ENCODE peak calls at places on chromosomes 16 and 17, in seven cellular contexts. B, O, Y, C, D, X and L are unnamed samples.

GRCh38 chr16:48831081-48831722 is 221.2 kb upstream of the N4BP1 start:
- DNase-seq in B (no peak), O (no peak), Y (no peak), C (no peak), D (no peak), X (no peak), L (no peak)

GRCh38 chr16:89377446-89377838 is 112.9 kb downstream of the ANKRD11 start:
- DNase-seq in B (no peak), O (no peak), Y (no peak), C (no peak), D (no peak), X (no peak), L (no peak)

GRCh38 chr17:61504697-61505096 is 52.5 kb downstream of the TBX4 start:
- DNase-seq in B (no peak), O (no peak), Y (peak; percentile 57), C (no peak), D (no peak), X (peak; percentile 96), L (no peak)

GRCh38 chr17:13931111-13931526 is 138.2 kb upstream of the COX10 start:
- DNase-seq in B (no peak), O (peak; percentile 70), Y (no peak), C (peak; percentile 28), D (no peak), X (peak; percentile 68), L (no peak)

GRCh38 chr16:85334718-85335583 is 222.7 kb upstream of the CIBAR2 start:
- DNase-seq in B (no peak), O (no peak), Y (no peak), C (peak; percentile 84), D (peak; percentile 35), X (peak; percentile 60), L (no peak)

GRCh38 chr16:84040823-84041391 is 1.7 kb downstream of the SLC38A8 start:
- DNase-seq in B (no peak), O (no peak), Y (peak; percentile 47), C (no peak), D (no peak), X (peak; percentile 58), L (no peak)

GRCh38 chr17:32862940-32863339 is 14.0 kb downstream of the MYO1D start:
- DNase-seq in B (no peak), O (no peak), Y (no peak), C (no peak), D (no peak), X (no peak), L (no peak)

GRCh38 chr17:1058423-1059130 is 61.6 kb downstream of the TIMM22 start:
- DNase-seq in B (no peak), O (no peak), Y (peak; percentile 42), C (peak; percentile 58), D (peak; percentile 32), X (peak; percentile 14), L (no peak)

GRCh38 chr17:35051183-35051578 is 12.3 kb downstream of the RFFL start:
- DNase-seq in B (no peak), O (no peak), Y (no peak), C (no peak), D (peak; percentile 50), X (no peak), L (no peak)

GRCh38 chr17:38604479-38605229 is 1.1 kb downstream of the SRCIN1 start:
- DNase-seq in B (peak; percentile 46), O (no peak), Y (no peak), C (peak; percentile 44), D (peak; percentile 28), X (no peak), L (no peak)
- TF ChIP-seq CTCF in B (no peak), O (no peak), Y (no peak), C (peak; percentile 12), D (peak; percentile 61), X (no peak), L (no peak)

DNA sequence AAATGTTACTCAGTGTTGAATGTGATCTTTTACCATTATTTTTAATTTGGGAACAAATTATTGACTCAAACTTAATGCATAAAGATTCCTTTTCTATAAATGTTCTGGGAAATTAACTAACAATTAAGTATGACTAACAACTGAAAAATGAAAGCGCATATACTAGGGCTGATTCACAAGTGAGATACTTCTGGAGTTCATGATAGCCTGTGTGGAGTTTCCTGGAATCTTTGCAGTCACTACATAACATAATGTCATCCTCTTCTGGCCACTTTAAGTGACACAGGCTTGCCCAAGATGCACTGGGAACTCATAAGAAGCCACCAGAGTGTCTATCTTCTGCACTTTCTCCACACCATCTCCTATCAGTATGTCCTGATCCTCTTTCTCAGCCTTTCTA is 450.3 kb upstream of the CDH11 start:
- DNase-seq in B (no peak), O (no peak), Y (peak; percentile 62), C (no peak), D (no peak), X (peak; percentile 92), L (no peak)
- TF ChIP-seq CTCF in B (peak; percentile 58), O (no peak), Y (no peak), C (no peak), D (no peak), X (no peak), L (no peak)

GRCh38 chr17:80263253-80264047 is 2.8 kb downstream of the RNF213 start:
- DNase-seq in B (no peak), O (peak; percentile 95), Y (peak; percentile 77), C (peak; percentile 90), D (peak; percentile 97), X (no peak), L (peak; percentile 72)
- TF ChIP-seq CTCF in B (no peak), O (no peak), Y (no peak), C (peak; percentile 2), D (peak; percentile 45), X (peak; percentile 4), L (no peak)

DNA sequence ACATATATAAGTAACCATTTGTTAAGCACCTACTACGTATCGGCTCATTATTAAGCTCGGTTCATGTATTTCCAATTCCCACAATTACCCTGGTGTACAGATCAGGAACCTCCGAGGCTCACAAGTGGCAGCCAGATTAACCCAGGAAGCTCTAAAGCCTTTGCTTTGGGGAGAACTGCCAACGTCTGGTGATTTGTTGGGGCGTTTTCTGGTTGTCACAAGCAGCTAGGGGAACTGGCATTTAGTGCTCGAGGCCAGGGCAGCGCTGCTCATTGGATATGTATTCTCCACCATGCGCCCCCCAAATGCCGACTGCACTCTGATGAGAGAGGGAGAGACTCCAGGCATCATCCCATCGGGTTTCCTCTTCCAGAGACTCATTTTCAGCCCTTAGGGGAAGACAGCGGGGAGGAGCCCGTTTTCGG is 541 bp downstream of the ZNF18 start:
- DNase-seq in B (no peak), O (no peak), Y (peak; percentile 54), C (peak; percentile 49), D (peak; percentile 63), X (peak; percentile 48), L (no peak)
- TF ChIP-seq CTCF in B (no peak), O (peak; percentile 28), Y (no peak), C (no peak), D (no peak), X (no peak), L (no peak)

GRCh38 chr16:2894231-2894630 is 11.2 kb downstream of the FLYWCH2 start:
- DNase-seq in B (no peak), O (no peak), Y (no peak), C (no peak), D (no peak), X (no peak), L (no peak)
- TF ChIP-seq CTCF in B (no peak), O (no peak), Y (no peak), C (no peak), D (peak; percentile 32), X (no peak), L (no peak)

GRCh38 chr17:39672522-39673334 is 4.5 kb downstream of the PNMT start:
- DNase-seq in B (no peak), O (no peak), Y (no peak), C (no peak), D (no peak), X (no peak), L (no peak)
- TF ChIP-seq CTCF in B (peak; percentile 14), O (no peak), Y (no peak), C (no peak), D (peak; percentile 46), X (no peak), L (peak; percentile 3)